ENCODE peak calls at places on chromosomes 16 and 17, in ten cellular contexts. P is adrenal gland, O is H9, N is bronchial epithelial cell, F is dorsolateral prefrontal cortex, Y is endodermal cell, B is neural crest cell, J is A549, X is PC-3, I is GM20000. L is an unnamed sample.

GRCh38 chr17:35875439-35876139 is 4.6 kb downstream of the CCL5 start:
- DNase-seq in P (peak; percentile 30), O (no peak), N (no peak), F (no peak), Y (no peak), B (no peak), J (no peak), X (no peak), I (peak; percentile 36), L (no peak)

GRCh38 chr17:2122641-2123302 is 67.9 kb downstream of the HIC1 start:
- DNase-seq in P (peak; percentile 58), O (no peak), N (peak; percentile 87), F (peak; percentile 35), Y (peak; percentile 71), B (no peak), J (no peak), X (no peak), I (peak; percentile 58), L (peak; percentile 59)

GRCh38 chr16:27791404-27791719 is 241.4 kb downstream of the KATNIP start:
- DNase-seq in P (no peak), O (no peak), N (no peak), F (no peak), Y (no peak), B (no peak), J (no peak), X (no peak), I (no peak), L (no peak)

GRCh38 chr17:76540381-76541300 is 797 bp downstream of the PRCD start:
- DNase-seq in P (peak; percentile 98), O (peak; percentile 100), N (peak; percentile 93), F (peak; percentile 99), Y (peak; percentile 100), B (peak; percentile 86), J (peak; percentile 100), X (peak; percentile 90), I (peak; percentile 84), L (peak; percentile 90)

GRCh38 chr17:18139498-18139897 is 30.9 kb downstream of the MYO15A start:
- DNase-seq in P (no peak), O (no peak), N (no peak), F (no peak), Y (no peak), B (no peak), J (no peak), X (no peak), I (no peak), L (peak; percentile 49)

GRCh38 chr17:72239548-72239947 is 118.7 kb downstream of the SOX9 start:
- DNase-seq in P (no peak), O (no peak), N (no peak), F (no peak), Y (no peak), B (no peak), J (no peak), X (no peak), I (no peak), L (no peak)

GRCh38 chr17:48123776-48124388 is 16.3 kb downstream of the SNX11 start:
- DNase-seq in P (no peak), O (no peak), N (no peak), F (no peak), Y (no peak), B (no peak), J (no peak), X (no peak), I (no peak), L (no peak)

GRCh38 chr17:57086069-57086930 is 1.3 kb downstream of the AKAP1 start:
- DNase-seq in P (peak; percentile 58), O (peak; percentile 60), N (peak; percentile 38), F (no peak), Y (peak; percentile 87), B (peak; percentile 9), J (peak; percentile 79), X (peak; percentile 59), I (peak; percentile 41), L (no peak)

GRCh38 chr16:72099377-72099818 is 5.8 kb downstream of the DHX38 start:
- DNase-seq in P (peak; percentile 34), O (peak; percentile 76), N (peak; percentile 54), F (no peak), Y (peak; percentile 90), B (peak; percentile 50), J (peak; percentile 87), X (peak; percentile 63), I (peak; percentile 68), L (no peak)

GRCh38 chr16:15777533-15778203 is 79.2 kb downstream of the MYH11 start:
- DNase-seq in P (no peak), O (peak; percentile 73), N (peak; percentile 45), F (no peak), Y (peak; percentile 87), B (no peak), J (peak; percentile 74), X (peak; percentile 66), I (peak; percentile 34), L (no peak)

GRCh38 chr16:66834746-66835145 is 4.0 kb upstream of the NAE1 start:
- DNase-seq in P (no peak), O (no peak), N (peak; percentile 50), F (no peak), Y (no peak), B (no peak), J (no peak), X (no peak), I (no peak), L (no peak)

GRCh38 chr16:87552772-87553171 is 49.5 kb upstream of the JPH3 start:
- DNase-seq in P (no peak), O (no peak), N (peak; percentile 26), F (no peak), Y (no peak), B (no peak), J (no peak), X (peak; percentile 36), I (no peak), L (no peak)

DNA sequence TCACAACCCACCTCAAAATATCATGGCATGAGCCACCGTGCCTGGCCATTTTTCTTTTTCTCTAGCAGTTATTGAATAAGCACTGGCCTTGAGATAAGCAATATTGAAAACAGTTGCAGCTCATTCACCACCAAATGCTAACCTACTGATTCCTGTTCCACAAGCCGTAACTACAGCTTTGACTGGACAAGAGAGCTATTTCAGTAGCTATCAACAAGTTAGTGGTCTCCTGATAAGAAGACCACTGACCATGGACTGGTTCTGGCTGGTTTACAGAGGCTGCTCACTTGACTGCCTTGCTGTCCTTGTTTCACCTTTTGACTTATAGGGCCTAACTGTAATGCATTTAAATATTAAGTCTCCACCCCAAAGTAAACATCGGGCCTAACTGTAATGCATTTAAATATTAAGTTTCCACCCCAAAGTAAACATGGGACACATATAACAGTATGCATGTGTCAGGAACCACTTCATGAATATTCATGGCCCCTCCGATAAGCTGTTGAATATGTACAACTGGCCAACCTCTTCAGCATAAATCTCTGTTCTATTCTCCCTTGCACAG is 94.1 kb downstream of the USP32 start:
- DNase-seq in P (no peak), O (no peak), N (no peak), F (no peak), Y (no peak), B (no peak), J (no peak), X (no peak), I (no peak), L (no peak)
- TF ChIP-seq CTCF in P (no peak), O (no peak), N (no peak), F (no peak), Y (no peak), B (no peak), J (no peak), X (no peak), I (no peak), L (no peak)

GRCh38 chr17:41725134-41725533 is 9.3 kb downstream of the HAP1 start:
- DNase-seq in P (no peak), O (no peak), N (no peak), F (no peak), Y (no peak), B (no peak), J (no peak), X (no peak), I (no peak), L (no peak)
- TF ChIP-seq CTCF in P (no peak), O (peak; percentile 21), N (no peak), F (no peak), Y (peak; percentile 29), B (no peak), J (no peak), X (no peak), I (no peak), L (no peak)

GRCh38 chr16:85238233-85238647 is 126.0 kb upstream of the CIBAR2 start:
- DNase-seq in P (peak; percentile 60), O (peak; percentile 75), N (no peak), F (peak; percentile 75), Y (peak; percentile 88), B (no peak), J (no peak), X (no peak), I (no peak), L (peak; percentile 98)
- TF ChIP-seq CTCF in P (no peak), O (peak; percentile 50), N (no peak), F (no peak), Y (peak; percentile 61), B (no peak), J (no peak), X (no peak), I (no peak), L (peak; percentile 17)

GRCh38 chr17:79041041-79041570 is 17.1 kb downstream of the C1QTNF1 start:
- DNase-seq in P (no peak), O (no peak), N (no peak), F (no peak), Y (no peak), B (no peak), J (no peak), X (no peak), I (no peak), L (peak; percentile 32)

GRCh38 chr17:79041723-79042420 is 17.9 kb downstream of the C1QTNF1 start:
- DNase-seq in P (no peak), O (no peak), N (no peak), F (no peak), Y (no peak), B (no peak), J (no peak), X (peak; percentile 27), I (peak; percentile 8), L (no peak)

GRCh38 chr17:79043191-79043930 is 19.4 kb downstream of the C1QTNF1 start:
- DNase-seq in P (no peak), O (no peak), N (no peak), F (no peak), Y (no peak), B (no peak), J (no peak), X (no peak), I (no peak), L (no peak)

GRCh38 chr17:79043931-79044320 is 20.0 kb downstream of the C1QTNF1 start:
- DNase-seq in P (no peak), O (no peak), N (no peak), F (no peak), Y (no peak), B (no peak), J (no peak), X (no peak), I (no peak), L (no peak)

DNA sequence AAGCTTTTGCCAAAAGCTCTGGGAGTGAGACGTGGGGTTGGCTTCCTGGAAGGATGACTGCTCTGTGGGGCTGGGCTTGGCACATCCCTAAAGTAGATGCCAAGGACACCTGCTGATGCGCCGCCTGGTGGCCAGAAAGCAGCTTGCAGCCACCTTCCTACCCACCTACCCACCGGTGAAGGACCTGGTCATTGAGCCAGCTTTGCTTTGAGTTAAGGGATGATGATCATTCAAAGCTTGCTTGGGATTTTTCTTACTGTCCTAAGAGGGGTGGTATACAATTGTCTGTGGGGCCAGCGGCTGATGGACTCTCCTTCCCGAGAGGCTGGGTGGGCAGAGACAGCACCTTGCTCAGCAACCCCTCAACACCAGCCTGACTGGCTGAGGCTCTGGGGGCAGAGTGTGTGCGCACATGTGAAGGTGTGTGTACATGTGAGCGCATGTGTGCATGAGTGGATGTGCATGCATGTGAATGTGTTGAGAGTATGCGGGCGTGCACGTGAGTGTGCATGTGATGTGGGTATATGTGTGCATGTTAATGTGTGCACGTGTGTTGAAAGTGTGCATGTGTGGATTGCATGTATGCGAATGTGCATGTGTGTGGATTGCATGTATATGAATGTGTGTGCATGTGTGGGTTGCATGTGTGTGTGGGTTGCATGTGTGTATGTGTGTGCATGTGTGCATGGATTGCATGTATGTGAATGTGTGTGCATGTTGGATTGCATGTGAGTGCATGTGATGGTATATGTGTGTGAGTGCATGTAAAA is 18.6 kb downstream of the C1QTNF1 start:
- DNase-seq in P (peak; percentile 88), O (peak; percentile 81), N (peak; percentile 55), F (peak; percentile 52), Y (peak; percentile 93), B (no peak), J (peak; percentile 93), X (peak; percentile 95), I (peak; percentile 67), L (peak; percentile 76)
- TF ChIP-seq CTCF in P (peak; percentile 95), O (peak; percentile 77), N (peak; percentile 97), F (peak; percentile 65), Y (peak; percentile 82), B (peak; percentile 63), J (peak; percentile 91), X (peak; percentile 99), I (peak; percentile 64), L (peak; percentile 74)